ENCODE peak calls at places on chromosome 21, in four cellular contexts. A is IMR-90, Z is neural progenitor cell, N is adipocyte. Q is an unnamed sample.
A peak's percentile ranks its signal among the peaks of the same experiment; 100 is the strongest.

GRCh38 chr21:46599251-46599572 is 5.7 kb downstream of the S100B start:
- DNase-seq in Z (peak; percentile 66), A (peak; percentile 92), N (peak; percentile 82), Q (no peak)

GRCh38 chr21:15531986-15532385 is 197.8 kb upstream of the USP25 start:
- DNase-seq in A (no peak), N (no peak), Z (no peak), Q (no peak)

GRCh38 chr21:22728091-22728490 is 1729.9 kb downstream of the NCAM2 start:
- DNase-seq in Z (peak; percentile 4), N (no peak), A (no peak), Q (peak; percentile 3)

GRCh38 chr21:26366781-26367180 is 196.2 kb upstream of the APP start:
- DNase-seq in Z (no peak), A (no peak), N (no peak), Q (peak; percentile 75)

GRCh38 chr21:42258150-42258884 is 39.4 kb downstream of the ABCG1 start:
- DNase-seq in Z (peak; percentile 80), N (peak; percentile 37), A (peak; percentile 32), Q (peak; percentile 60)

GRCh38 chr21:14923468-14923867 is 141.3 kb downstream of the NRIP1 start:
- DNase-seq in Z (no peak), A (peak; percentile 63), N (peak; percentile 67), Q (no peak)

GRCh38 chr21:15895142-15896106 is 165.6 kb downstream of the USP25 start:
- DNase-seq in A (peak; percentile 2), Z (no peak), N (peak; percentile 12), Q (no peak)

GRCh38 chr21:17607684-17608083 is 5.0 kb downstream of the BTG3 start:
- DNase-seq in A (no peak), Z (no peak), N (no peak), Q (no peak)

GRCh38 chr21:14403681-14404318 is 20.9 kb upstream of the HSPA13 start:
- DNase-seq in N (peak; percentile 63), A (peak; percentile 45), Z (peak; percentile 21), Q (peak; percentile 65)

GRCh38 chr21:42248783-42249597 is 30.1 kb downstream of the ABCG1 start:
- DNase-seq in N (no peak), Z (no peak), A (no peak), Q (no peak)

GRCh38 chr21:29217818-29218252 is 80.9 kb upstream of the BACH1 start:
- DNase-seq in N (peak; percentile 92), Z (no peak), A (peak; percentile 99), Q (peak; percentile 98)

GRCh38 chr21:26800001-26800400 is 45.2 kb downstream of the ADAMTS1 start:
- DNase-seq in A (peak; percentile 15), N (peak; percentile 56), Z (no peak), Q (no peak)

GRCh38 chr21:46457801-46458314 is 833 bp upstream of the DIP2A start:
- DNase-seq in N (peak; percentile 75), Z (no peak), A (peak; percentile 40), Q (peak; percentile 25)

GRCh38 chr21:38825269-38825668 is 19.5 kb downstream of the ETS2 start:
- DNase-seq in N (no peak), A (no peak), Z (no peak), Q (no peak)

GRCh38 chr21:15820327-15820726 is 90.5 kb downstream of the USP25 start:
- DNase-seq in A (no peak), Z (no peak), N (no peak), Q (no peak)

GRCh38 chr21:25412090-25412489 is 195.2 kb downstream of the MRPL39 start:
- DNase-seq in Z (no peak), N (no peak), A (peak; percentile 15), Q (no peak)

GRCh38 chr21:16563795-16564194 is 834.0 kb downstream of the USP25 start:
- DNase-seq in Z (peak; percentile 72), N (no peak), A (no peak), Q (peak; percentile 44)

GRCh38 chr21:46458315-46459023 is at the start of gene DIP2A:
- DNase-seq in N (peak; percentile 99), A (peak; percentile 95), Z (peak; percentile 100), Q (peak; percentile 99)

GRCh38 chr21:28538987-28539622 is 453.6 kb downstream of the LTN1 start:
- DNase-seq in Z (no peak), N (peak; percentile 67), A (peak; percentile 96), Q (peak; percentile 96)

GRCh38 chr21:17930102-17930501 is 110.9 kb upstream of the C21orf91 start:
- DNase-seq in Z (peak; percentile 2), A (no peak), N (no peak), Q (no peak)

GRCh38 chr21:36820176-36821031 is 121.5 kb downstream of the SIM2 start:
- DNase-seq in A (no peak), N (no peak), Z (peak; percentile 76), Q (no peak)

GRCh38 chr21:27507695-27508094 is 540.8 kb upstream of the ADAMTS5 start:
- DNase-seq in A (no peak), Z (no peak), N (no peak), Q (no peak)

GRCh38 chr21:28771790-28772501 is 220.7 kb downstream of the LTN1 start:
- DNase-seq in A (peak; percentile 91), Z (no peak), N (peak; percentile 86), Q (peak; percentile 65)

GRCh38 chr21:30340714-30341573 is 3.5 kb upstream of the KRTAP27-1 start:
- DNase-seq in N (peak; percentile 46), Z (peak; percentile 52), A (peak; percentile 10), Q (peak; percentile 83)

GRCh38 chr21:26966978-26967913 is at the start of gene ADAMTS5:
- DNase-seq in A (peak; percentile 69), N (peak; percentile 79), Z (peak; percentile 68), Q (peak; percentile 14)

GRCh38 chr21:17829472-17829871 is 10.3 kb upstream of the C21orf91 start:
- DNase-seq in N (peak; percentile 57), Z (no peak), A (peak; percentile 84), Q (no peak)

GRCh38 chr21:26842300-26842699 is 2.9 kb downstream of the ADAMTS1 start:
- DNase-seq in N (peak; percentile 10), A (peak; percentile 64), Z (no peak), Q (peak; percentile 22)

GRCh38 chr21:38349111-38349746 is 92.4 kb downstream of the KCNJ15 start:
- DNase-seq in Z (no peak), A (peak; percentile 6), N (peak; percentile 47), Q (no peak)

GRCh38 chr21:15552914-15553491 is 176.8 kb upstream of the USP25 start:
- DNase-seq in Z (no peak), A (peak; percentile 1), N (peak; percentile 53), Q (peak; percentile 61)

GRCh38 chr21:38990424-38990794 is 184.7 kb downstream of the ETS2 start:
- DNase-seq in N (peak; percentile 21), Z (peak; percentile 58), A (no peak), Q (no peak)

GRCh38 chr21:37531402-37532042 is 164.9 kb downstream of the DYRK1A start:
- DNase-seq in A (no peak), N (peak; percentile 8), Z (peak; percentile 9), Q (peak; percentile 33)

GRCh38 chr21:28632718-28633408 is 359.8 kb downstream of the LTN1 start:
- DNase-seq in Z (peak; percentile 50), A (peak; percentile 83), N (peak; percentile 68), Q (peak; percentile 70)

GRCh38 chr21:39385299-39386145 is 36.6 kb upstream of the HMGN1 start:
- DNase-seq in Z (no peak), N (peak; percentile 87), A (peak; percentile 75), Q (no peak)

GRCh38 chr21:29645666-29646553 is 293.9 kb downstream of the GRIK1 start:
- DNase-seq in N (peak; percentile 46), A (no peak), Z (no peak), Q (no peak)

GRCh38 chr21:17612023-17612564 is 607 bp downstream of the BTG3 start:
- DNase-seq in Z (no peak), N (peak; percentile 71), A (peak; percentile 59), Q (no peak)

GRCh38 chr21:27649323-27649722 is 682.4 kb upstream of the ADAMTS5 start:
- DNase-seq in Z (no peak), A (peak; percentile 97), N (peak; percentile 77), Q (peak; percentile 64)

GRCh38 chr21:17467392-17467791 is 45.5 kb upstream of the CXADR start:
- DNase-seq in A (no peak), N (no peak), Z (no peak), Q (no peak)

DNA sequence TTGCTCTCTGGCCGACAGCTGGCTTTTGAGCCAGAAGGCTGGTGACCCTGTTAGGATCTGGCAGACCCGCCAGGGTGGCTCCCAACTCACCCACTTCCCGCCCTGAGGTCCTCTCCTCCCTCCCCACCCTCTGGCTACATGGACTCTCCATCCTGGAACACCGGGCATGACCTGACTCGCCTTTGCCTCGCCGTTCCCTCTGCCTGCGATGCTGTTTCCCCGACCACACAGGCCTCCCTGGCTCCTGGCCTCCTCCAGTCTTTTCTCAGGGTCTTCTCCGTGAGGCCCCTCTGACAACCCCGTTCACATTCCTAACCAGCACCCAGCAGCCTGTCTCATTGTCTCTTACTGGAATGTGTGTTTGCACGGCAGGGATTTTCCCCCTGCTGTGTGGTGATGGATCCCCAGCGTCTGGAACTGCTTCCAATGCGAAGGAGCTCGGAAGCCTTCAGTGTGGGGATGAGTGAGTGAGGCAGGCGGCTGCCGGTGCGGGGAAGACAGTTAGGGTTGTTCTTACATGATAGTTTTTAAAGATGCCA is 46.0 kb upstream of the POFUT2 start:
- DNase-seq in A (peak; percentile 57), N (no peak), Z (no peak), Q (no peak)
- H3K9ac ChIP-seq in A (peak overlapping the region; percentile 12), N (no peak overlapping the region), Z (no peak overlapping the region), Q (no peak overlapping the region)

DNA sequence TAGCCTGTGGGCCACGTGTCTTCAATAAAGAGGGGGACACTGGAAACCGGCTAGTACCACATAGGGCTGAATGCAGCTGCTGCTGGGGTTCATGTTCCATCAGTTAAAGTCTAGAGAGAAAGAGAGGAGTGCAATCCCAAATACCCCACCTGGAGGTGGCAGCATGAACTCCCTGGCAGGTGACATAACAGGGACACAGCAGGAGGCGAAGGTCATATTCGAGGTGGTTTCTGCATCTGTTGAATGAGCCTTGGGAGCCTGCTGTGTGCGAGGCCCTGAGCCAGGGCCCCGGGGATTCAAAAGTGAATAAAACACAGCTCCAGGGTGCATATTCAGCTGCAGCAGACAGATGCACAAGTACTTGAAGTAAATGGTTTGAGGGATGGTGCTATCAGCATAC is 456.9 kb downstream of the SETD4 start:
- DNase-seq in A (no peak), Z (no peak), N (no peak), Q (no peak)
- H3K9ac ChIP-seq in A (no peak overlapping the region), Z (no peak overlapping the region), N (no peak overlapping the region), Q (no peak overlapping the region)

GRCh38 chr21:44991538-44992483 is 52.0 kb downstream of the SLX9 start:
- DNase-seq in Z (no peak), A (peak; percentile 87), N (no peak), Q (no peak)

GRCh38 chr21:44990921-44991320 is 51.1 kb downstream of the SLX9 start:
- DNase-seq in N (no peak), A (no peak), Z (no peak), Q (no peak)

GRCh38 chr21:44994016-44994365 is 54.2 kb downstream of the SLX9 start:
- DNase-seq in A (no peak), N (no peak), Z (no peak), Q (no peak)

GRCh38 chr21:44993321-44994015 is 53.6 kb downstream of the SLX9 start:
- DNase-seq in A (no peak), Z (no peak), N (no peak), Q (no peak)

DNA sequence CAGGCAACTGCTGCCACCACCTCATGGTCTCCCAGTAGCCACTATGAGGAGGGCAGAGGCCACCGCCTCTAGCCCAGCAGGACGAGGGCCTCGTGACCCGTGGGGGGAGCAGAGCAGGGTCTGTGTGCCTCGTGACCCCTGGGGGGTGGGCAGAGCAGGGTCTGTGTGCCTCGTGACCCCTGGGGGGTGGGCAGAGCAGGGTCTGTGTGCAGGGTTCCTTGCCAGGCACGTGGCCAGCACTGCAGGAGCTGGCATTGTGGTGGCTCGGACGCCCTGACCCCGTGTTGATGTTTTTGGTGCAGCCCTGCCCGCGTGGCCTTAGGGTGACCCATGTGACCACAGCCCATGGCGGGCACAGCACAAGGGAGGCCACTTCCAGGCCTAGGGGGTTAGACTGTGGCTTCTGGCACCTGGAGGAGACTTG is 52.8 kb downstream of the SLX9 start:
- DNase-seq in A (no peak), Z (no peak), N (no peak), Q (no peak)
- H3K9ac ChIP-seq in A (no peak overlapping the region), Z (no peak overlapping the region), N (no peak overlapping the region), Q (no peak overlapping the region)

GRCh38 chr21:33893917-33894316 is 21.7 kb downstream of the ATP5PO start:
- DNase-seq in N (no peak), A (no peak), Z (peak; percentile 56), Q (no peak)
- H3K9ac ChIP-seq in N (peak overlapping the region; percentile 80), A (no peak overlapping the region), Z (no peak overlapping the region), Q (no peak overlapping the region)